ENCODE peak calls at places on chromosomes 3 and 15, in ten cellular contexts. H, N, I, U, S, C, G, Z, B and M are unnamed samples.

GRCh38 chr15:40040293-40040635 is 1.3 kb upstream of the SRP14 start:
- DNase-seq in I (no peak), G (no peak), N (no peak), Z (no peak), H (no peak), U (no peak), S (no peak), B (no peak), C (no peak), M (no peak)

GRCh38 chr3:184652465-184652864 is 59.4 kb downstream of the MAGEF1 start:
- DNase-seq in N (peak; percentile 10), G (no peak), B (no peak), S (no peak), H (no peak), Z (no peak), C (no peak), I (no peak), U (no peak), M (no peak)

GRCh38 chr3:141646760-141647561 is 91.1 kb upstream of the RNF7 start:
- DNase-seq in Z (peak; percentile 38), N (peak; percentile 76), G (no peak), U (peak; percentile 62), H (no peak), B (peak; percentile 9), C (no peak), S (no peak), I (no peak), M (peak; percentile 77)

GRCh38 chr3:101940521-101940992 is 91.2 kb downstream of the NFKBIZ start:
- DNase-seq in C (no peak), I (peak; percentile 41), U (peak; percentile 53), Z (no peak), B (no peak), H (peak; percentile 96), N (peak; percentile 99), G (no peak), S (peak; percentile 63), M (peak; percentile 23)

GRCh38 chr3:81544385-81544784 is 217.1 kb downstream of the GBE1 start:
- DNase-seq in U (no peak), C (no peak), S (no peak), N (no peak), Z (no peak), B (no peak), H (no peak), I (no peak), G (no peak), M (no peak)

GRCh38 chr3:79844176-79844575 is 76.4 kb upstream of the ROBO1 start:
- DNase-seq in B (no peak), S (no peak), C (no peak), G (no peak), U (no peak), N (peak; percentile 4), I (no peak), Z (no peak), H (no peak), M (no peak)

GRCh38 chr15:31263751-31264533 is 62.7 kb upstream of the KLF13 start:
- DNase-seq in U (peak; percentile 75), N (no peak), I (peak; percentile 76), G (peak; percentile 56), Z (peak; percentile 45), B (peak; percentile 94), S (peak; percentile 78), H (no peak), C (peak; percentile 77), M (peak; percentile 49)

GRCh38 chr3:27253831-27254230 is 115.4 kb downstream of the NEK10 start:
- DNase-seq in N (peak; percentile 51), Z (peak; percentile 25), U (peak; percentile 38), H (peak; percentile 10), C (no peak), S (no peak), G (no peak), I (peak; percentile 3), B (peak; percentile 27), M (no peak)

GRCh38 chr3:197495499-197495898 is 60.3 kb downstream of the BDH1 start:
- DNase-seq in B (no peak), N (no peak), C (no peak), G (no peak), I (no peak), U (no peak), S (no peak), Z (no peak), H (no peak), M (no peak)

GRCh38 chr15:61518191-61518950 is 289.3 kb upstream of the RORA start:
- DNase-seq in U (no peak), B (no peak), I (no peak), G (no peak), N (peak; percentile 35), S (no peak), H (no peak), Z (no peak), C (no peak), M (no peak)

GRCh38 chr3:14472471-14473351 is 67.4 kb downstream of the GRIP2 start:
- DNase-seq in N (peak; percentile 94), Z (no peak), I (peak; percentile 22), G (no peak), H (no peak), C (no peak), B (no peak), S (no peak), U (no peak), M (peak; percentile 78)